ENCODE peak calls at places on chromosome 5, in six cellular contexts. S is RWPE1, Q is brain microvascular endothelial cell, M is Karpas-422, F is right atrium auricular region, G is tibial artery. K is an unnamed sample.

GRCh38 chr5:94362857-94363256 is 255.5 kb downstream of the KIAA0825 start:
- DNase-seq in S (no peak), Q (no peak), M (no peak), F (no peak), G (no peak), K (no peak)

GRCh38 chr5:150700298-150700599 is 613 bp downstream of the RBM22 start:
- DNase-seq in S (no peak), Q (no peak), M (peak; percentile 49), F (no peak), G (no peak), K (no peak)

GRCh38 chr5:53429706-53430105 is 50.7 kb upstream of the FST start:
- DNase-seq in S (no peak), Q (peak; percentile 71), M (no peak), F (no peak), G (no peak), K (no peak)

GRCh38 chr5:66144799-66145390 is 795 bp downstream of the SREK1 start:
- DNase-seq in S (peak; percentile 26), Q (no peak), M (no peak), F (no peak), G (no peak), K (no peak)

GRCh38 chr5:55324815-55325418 is 17.1 kb downstream of the MTREX start:
- DNase-seq in S (peak; percentile 54), Q (peak; percentile 29), M (peak; percentile 69), F (no peak), G (no peak), K (peak; percentile 59)

GRCh38 chr5:154714271-154714986 is 40.7 kb upstream of the LARP1 start:
- DNase-seq in S (no peak), Q (peak; percentile 37), M (no peak), F (no peak), G (no peak), K (no peak)

GRCh38 chr5:134554319-134555222 is 29.1 kb downstream of the JADE2 start:
- DNase-seq in S (peak; percentile 47), Q (peak; percentile 85), M (peak; percentile 67), F (peak; percentile 90), G (peak; percentile 68), K (peak; percentile 80)

GRCh38 chr5:132506094-132506692 is 15.6 kb upstream of the IRF1 start:
- DNase-seq in S (peak; percentile 77), Q (peak; percentile 87), M (peak; percentile 70), F (no peak), G (no peak), K (peak; percentile 71)

GRCh38 chr5:66498791-66499207 is 97.4 kb upstream of the MAST4 start:
- DNase-seq in S (peak; percentile 79), Q (peak; percentile 8), M (peak; percentile 53), F (no peak), G (no peak), K (no peak)

GRCh38 chr5:154202379-154203260 is 12.1 kb downstream of the GALNT10 start:
- DNase-seq in S (no peak), Q (no peak), M (no peak), F (no peak), G (no peak), K (peak; percentile 38)

GRCh38 chr5:145637396-145637795 is 197.7 kb downstream of the PRELID2 start:
- DNase-seq in S (no peak), Q (no peak), M (no peak), F (no peak), G (no peak), K (no peak)

GRCh38 chr5:80092521-80093107 is 57.5 kb downstream of the THBS4 start:
- DNase-seq in S (no peak), Q (no peak), M (no peak), F (no peak), G (no peak), K (no peak)

GRCh38 chr5:78295035-78295961 is 800 bp upstream of the AP3B1 start:
- DNase-seq in S (peak; percentile 62), Q (no peak), M (peak; percentile 61), F (no peak), G (peak; percentile 26), K (peak; percentile 71)

GRCh38 chr5:145936401-145937131 is at the start of gene SH3RF2:
- DNase-seq in S (peak; percentile 94), Q (peak; percentile 85), M (no peak), F (no peak), G (peak; percentile 36), K (peak; percentile 94)

GRCh38 chr5:142391031-142391872 is 66.4 kb upstream of the SPRY4 start:
- DNase-seq in S (no peak), Q (no peak), M (no peak), F (no peak), G (no peak), K (peak; percentile 70)

GRCh38 chr5:27462936-27463335 is 424.6 kb upstream of the CDH9 start:
- DNase-seq in S (no peak), Q (no peak), M (no peak), F (no peak), G (no peak), K (peak; percentile 8)

GRCh38 chr5:176716320-176716719 is 69.0 kb downstream of the TSPAN17 start:
- DNase-seq in S (peak; percentile 82), Q (peak; percentile 69), M (no peak), F (no peak), G (no peak), K (no peak)

K was measured in left kidney.